ENCODE peak calls at places on chromosomes 7 and 10, in four cellular contexts. L is A549, P is sigmoid colon, B is body of pancreas. K is an unnamed sample.

GRCh38 chr10:89278034-89278535 is 23.8 kb upstream of the IFIT2 start:
- DNase-seq in L (peak; percentile 79), P (peak; percentile 79), B (peak; percentile 82), K (no peak)

GRCh38 chr10:133401981-133402725 is 8.2 kb downstream of the MTG1 start:
- DNase-seq in P (peak; percentile 46), B (no peak), L (no peak), K (no peak)

GRCh38 chr7:109527833-109528232 is 958.2 kb downstream of the DNAJB9 start:
- DNase-seq in B (no peak), P (no peak), L (no peak), K (no peak)

GRCh38 chr10:73759512-73760115 is 15.4 kb downstream of the SEC24C start:
- DNase-seq in L (no peak), P (peak; percentile 33), B (no peak), K (no peak)

GRCh38 chr7:68963547-68963946 is 634.7 kb upstream of the AUTS2 start:
- DNase-seq in B (no peak), L (no peak), P (peak; percentile 63), K (no peak)

GRCh38 chr10:75611972-75612331 is 180.5 kb downstream of the LRMDA start:
- DNase-seq in L (no peak), P (no peak), B (no peak), K (no peak)

GRCh38 chr7:44281811-44282600 is 43.4 kb downstream of the CAMK2B start:
- DNase-seq in L (no peak), B (peak; percentile 8), P (peak; percentile 33), K (no peak)

GRCh38 chr10:78139336-78139735 is 105.7 kb downstream of the RPS24 start:
- DNase-seq in B (no peak), L (no peak), P (no peak), K (no peak)

GRCh38 chr7:97011536-97012292 is 6.4 kb downstream of the DLX6 start:
- DNase-seq in P (no peak), L (no peak), B (no peak), K (no peak)

GRCh38 chr10:122132331-122132755 is 138.8 kb upstream of the BTBD16 start:
- DNase-seq in B (no peak), P (no peak), L (no peak), K (no peak)

GRCh38 chr10:122140941-122141623 is 130.0 kb upstream of the BTBD16 start:
- DNase-seq in B (peak; percentile 76), P (peak; percentile 97), L (peak; percentile 92), K (no peak)

GRCh38 chr10:93222211-93222754 is 148.6 kb downstream of the CYP26A1 start:
- DNase-seq in L (no peak), P (no peak), B (no peak), K (no peak)

GRCh38 chr10:91759581-91759986 is 38.6 kb upstream of the TNKS2 start:
- DNase-seq in P (no peak), L (no peak), B (no peak), K (peak; percentile 12)

GRCh38 chr10:121734517-121735137 is 136.4 kb upstream of the FGFR2 start:
- DNase-seq in L (peak; percentile 44), B (peak; percentile 26), P (no peak), K (peak; percentile 35)

GRCh38 chr7:129615018-129615417 is 3.5 kb downstream of the NRF1 start:
- DNase-seq in L (no peak), B (no peak), P (no peak), K (no peak)

GRCh38 chr10:16717617-16718395 is 99.4 kb downstream of the RSU1 start:
- DNase-seq in P (no peak), L (no peak), B (no peak), K (no peak)

GRCh38 chr7:13321321-13321720 is 633.9 kb downstream of the ARL4A start:
- DNase-seq in P (no peak), L (no peak), B (no peak), K (no peak)

DNA sequence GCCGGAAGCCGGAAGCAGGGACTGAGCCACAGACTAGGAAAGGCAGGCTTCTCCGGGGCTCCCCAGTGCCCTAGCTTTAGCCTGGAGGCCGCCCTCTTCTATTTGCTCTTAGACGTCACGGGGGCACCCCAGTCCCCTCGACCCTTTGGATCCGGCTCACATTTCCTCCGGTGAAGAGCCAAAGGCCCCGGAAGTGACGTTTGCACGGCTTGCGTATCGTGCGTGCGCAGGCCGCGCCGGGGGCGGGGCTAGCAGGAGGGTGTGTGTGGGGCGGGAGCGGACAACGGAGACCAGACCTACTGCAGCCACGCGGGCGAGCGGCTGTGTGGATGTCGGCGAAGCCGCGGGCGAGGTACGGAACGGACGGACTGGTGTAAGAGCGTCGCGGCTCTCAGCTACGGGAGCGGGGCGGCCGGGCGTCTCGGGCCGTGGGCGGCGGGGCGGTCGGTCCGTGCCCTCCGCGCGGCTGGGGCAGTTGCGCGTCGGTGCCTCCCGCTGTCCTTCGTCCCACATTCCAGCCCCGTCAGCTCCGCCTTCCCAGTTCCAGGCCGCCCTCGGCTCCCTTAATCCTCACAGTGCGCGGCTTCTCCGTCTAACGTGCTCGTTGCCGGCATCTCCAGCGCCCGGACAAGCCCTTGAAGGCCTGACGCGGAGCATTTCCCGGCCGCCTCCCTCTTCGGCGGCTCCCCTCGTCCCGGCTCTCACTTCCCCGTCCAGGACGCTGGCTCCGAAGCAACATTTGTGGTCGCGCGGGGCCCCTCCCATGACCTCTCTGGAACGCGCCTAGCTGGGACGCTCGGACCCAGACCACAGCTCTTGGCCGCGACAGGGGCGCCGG is 25.8 kb downstream of the KCTD7 start:
- DNase-seq in P (peak; percentile 99), B (peak; percentile 98), L (peak; percentile 96), K (peak; percentile 99)
- TF ChIP-seq POLR2A in P (peak; percentile 92), B (peak; percentile 95), L (peak; percentile 90), K (peak; percentile 95)

GRCh38 chr7:151917791-151918311 is 38.4 kb upstream of the GALNTL5 start:
- DNase-seq in B (peak; percentile 39), P (no peak), L (no peak), K (no peak)
- TF ChIP-seq POLR2A in B (no peak), P (no peak), L (no peak), K (no peak)

DNA sequence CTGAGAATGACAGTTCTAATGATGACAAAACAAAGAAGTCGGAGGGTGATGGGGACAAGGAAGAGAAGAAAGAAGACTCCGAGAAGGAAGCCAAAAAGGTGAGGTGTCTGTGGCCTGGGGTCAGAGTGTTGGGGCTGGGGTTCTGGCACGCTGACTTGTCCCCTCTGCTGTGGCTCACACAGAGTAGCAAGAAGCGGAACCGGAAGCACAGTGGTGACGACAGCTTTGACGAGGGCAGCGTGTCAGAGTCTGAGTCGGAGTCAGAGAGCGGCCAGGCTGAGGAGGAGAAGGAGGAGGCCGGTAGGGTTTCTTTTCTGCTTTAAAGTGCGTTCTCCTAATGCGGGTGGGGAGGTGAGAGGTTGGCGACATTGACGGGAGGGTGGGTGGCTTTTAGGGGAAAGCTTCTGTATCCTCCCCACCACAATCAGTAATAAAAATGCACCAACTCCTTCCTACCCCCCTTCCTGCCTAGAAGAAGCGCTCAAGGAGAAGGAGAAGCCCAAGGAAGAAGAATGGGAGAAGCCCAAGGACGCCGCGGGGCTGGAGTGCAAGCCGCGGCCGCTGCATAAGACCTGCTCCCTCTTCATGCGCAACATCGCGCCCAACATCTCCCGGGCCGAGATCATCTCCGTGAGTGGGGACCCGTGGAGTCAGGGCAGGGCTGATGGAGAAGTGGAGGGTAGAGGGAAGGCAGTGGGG is 4.6 kb downstream of the UFSP1 start:
- DNase-seq in B (no peak), P (no peak), L (no peak), K (no peak)
- TF ChIP-seq POLR2A in B (no peak), P (no peak), L (no peak), K (no peak)

DNA sequence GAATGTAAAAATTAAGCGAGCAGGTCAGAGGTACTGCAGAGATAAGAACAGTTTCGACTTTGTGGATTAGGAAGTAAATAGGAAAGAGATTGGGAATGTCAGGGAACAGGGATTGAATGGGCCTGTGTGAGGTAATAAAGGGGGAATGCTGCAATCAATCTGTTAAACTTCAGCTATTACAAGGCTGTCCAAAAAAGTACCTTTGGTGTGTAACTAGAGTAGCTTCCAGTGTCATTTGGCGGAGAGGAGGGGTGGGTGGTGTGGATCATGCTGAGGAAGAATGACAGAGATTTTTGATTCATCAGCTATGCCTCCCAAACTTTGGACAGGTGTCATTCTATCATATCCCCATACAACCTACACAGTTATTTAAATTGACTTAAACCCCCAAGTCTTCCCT is 128.2 kb upstream of the RHEB start:
- DNase-seq in P (no peak), L (no peak), B (no peak), K (no peak)
- TF ChIP-seq POLR2A in P (no peak), L (no peak), B (no peak), K (no peak)

DNA sequence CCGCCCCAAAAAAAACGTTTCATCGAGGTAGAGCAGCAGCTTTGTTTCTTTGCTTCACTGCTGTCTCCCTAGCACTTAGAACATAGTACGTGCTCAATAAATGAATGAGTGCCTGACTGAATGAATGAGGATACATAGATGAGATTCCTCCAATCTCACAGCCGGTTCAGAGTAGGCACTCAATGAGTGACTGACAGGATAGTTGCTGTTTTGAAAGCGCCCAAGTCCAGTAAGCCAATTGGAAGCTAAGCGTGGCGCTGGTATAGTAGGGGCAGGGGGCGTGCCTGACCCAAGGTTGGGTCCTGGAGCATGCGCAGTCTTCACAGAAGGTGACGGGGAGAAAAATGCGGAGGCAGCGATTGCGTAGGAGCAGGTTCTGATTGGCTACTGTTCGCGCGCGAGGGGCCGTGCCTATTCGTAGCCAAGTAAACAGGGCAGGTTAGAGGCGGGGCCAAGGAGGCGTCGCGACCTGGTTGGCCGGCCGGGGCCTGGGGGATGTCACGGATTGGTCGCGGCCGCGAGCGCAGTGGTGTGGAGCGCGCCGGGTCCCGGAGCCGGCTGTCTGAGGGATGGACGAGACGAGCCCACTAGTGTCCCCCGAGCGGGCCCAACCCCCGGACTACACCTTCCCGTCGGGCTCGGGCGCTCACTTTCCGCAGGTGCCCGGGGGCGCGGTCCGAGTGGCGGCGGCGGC is at the start of gene PI4K2A:
- DNase-seq in B (peak; percentile 99), P (peak; percentile 99), L (peak; percentile 98), K (peak; percentile 100)
- TF ChIP-seq POLR2A in B (peak; percentile 45), P (peak; percentile 68), L (peak; percentile 45), K (peak; percentile 92)

GRCh38 chr7:155765458-155765857 is 46.8 kb downstream of the SHH start:
- DNase-seq in L (no peak), B (no peak), P (no peak), K (no peak)
- TF ChIP-seq POLR2A in L (no peak), B (no peak), P (no peak), K (no peak)

GRCh38 chr7:51315393-51316261 is 982 bp downstream of the COBL start:
- DNase-seq in P (peak; percentile 69), L (peak; percentile 44), B (peak; percentile 66), K (no peak)
- TF ChIP-seq POLR2A in P (no peak), L (no peak), B (peak; percentile 28), K (no peak)

DNA sequence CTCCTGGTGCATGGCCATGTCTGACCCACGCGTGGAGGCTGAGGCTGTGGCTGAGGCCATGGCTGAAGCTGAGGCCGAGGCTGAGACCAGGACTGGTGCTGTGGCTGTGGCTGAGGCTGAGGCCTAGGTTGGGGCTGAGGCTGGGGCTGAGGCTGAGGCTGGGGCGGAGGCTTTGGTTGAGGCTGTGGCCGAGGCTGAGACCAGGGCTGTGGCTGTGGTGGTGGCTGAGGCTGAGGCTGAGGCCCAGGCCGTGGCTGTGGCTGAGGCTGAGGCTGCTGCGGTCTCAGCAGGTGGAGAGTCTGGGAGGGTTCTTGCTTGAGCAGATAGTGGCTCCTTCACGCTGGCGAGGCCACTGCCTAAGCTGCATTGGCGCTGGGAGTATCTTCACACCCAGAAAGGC is 76.4 kb downstream of the WDR37 start:
- DNase-seq in P (no peak), B (no peak), L (no peak), K (no peak)
- TF ChIP-seq POLR2A in P (no peak), B (no peak), L (no peak), K (no peak)